ENCODE peak calls at places on chromosomes 6 and 20, in four cellular contexts. H is NCI-H1105; Q is HFFc6; R is activated CD8-positive, alpha-beta memory T cell treated with anti-CD3 and anti-CD28 coated beads, Interleukin-2, amount 10 ng/mL, durations not matched to agents 7 days and 5 days. M is an unnamed sample.

GRCh38 chr6:10838794-10839333 is 525 bp upstream of the MAK start:
- DNase-seq in Q (no peak), H (no peak), R (peak; percentile 67), M (no peak)

GRCh38 chr6:96927660-96928059 is 3.1 kb downstream of the KLHL32 start:
- DNase-seq in Q (no peak), H (no peak), R (no peak), M (no peak)

GRCh38 chr6:142886431-142887170 is 58.4 kb downstream of the HIVEP2 start:
- DNase-seq in R (no peak), Q (peak; percentile 51), H (no peak), M (no peak)

GRCh38 chr6:1611572-1612385 is 2.1 kb downstream of the FOXC1 start:
- DNase-seq in R (no peak), H (no peak), Q (no peak), M (no peak)

GRCh38 chr6:143575440-143575839 is 63.9 kb upstream of the FUCA2 start:
- DNase-seq in R (peak; percentile 59), H (peak; percentile 55), Q (peak; percentile 79), M (no peak)

GRCh38 chr20:58233881-58234528 is 5.6 kb upstream of the ANKRD60 start:
- DNase-seq in Q (no peak), R (peak; percentile 63), H (no peak), M (no peak)

GRCh38 chr6:136753624-136754023 is 38.7 kb downstream of the MAP3K5 start:
- DNase-seq in H (no peak), R (peak; percentile 84), Q (no peak), M (no peak)

GRCh38 chr20:37342231-37343177 is 3.4 kb upstream of the SRC start:
- DNase-seq in H (no peak), Q (no peak), R (no peak), M (no peak)

GRCh38 chr6:1679691-1680068 is 70.0 kb downstream of the FOXC1 start:
- DNase-seq in H (no peak), R (no peak), Q (no peak), M (no peak)

GRCh38 chr6:159977242-159978214 is 8.6 kb downstream of the IGF2R start:
- DNase-seq in R (no peak), H (no peak), Q (no peak), M (no peak)

GRCh38 chr6:79495246-79495645 is 42.0 kb downstream of the LCA5 start:
- DNase-seq in R (no peak), H (no peak), Q (no peak), M (no peak)

GRCh38 chr6:85483041-85483700 is 33.3 kb downstream of the NT5E start:
- DNase-seq in H (peak; percentile 42), R (peak; percentile 89), Q (peak; percentile 75), M (no peak)

GRCh38 chr6:79466222-79466834 is 70.9 kb downstream of the LCA5 start:
- DNase-seq in R (no peak), Q (peak; percentile 19), H (no peak), M (no peak)

GRCh38 chr6:35451354-35452185 is 568 bp upstream of the FANCE start:
- DNase-seq in Q (no peak), R (no peak), H (no peak), M (no peak)

GRCh38 chr6:47093169-47093568 is 51.0 kb upstream of the ADGRF1 start:
- DNase-seq in Q (no peak), H (no peak), R (no peak), M (no peak)

GRCh38 chr20:48826064-48826463 is 1.7 kb downstream of the PREX1 start:
- DNase-seq in R (no peak), Q (no peak), H (no peak), M (no peak)

GRCh38 chr20:49318091-49318429 is 40.2 kb upstream of the ZNFX1 start:
- DNase-seq in H (no peak), R (no peak), Q (no peak), M (no peak)

GRCh38 chr6:46029602-46030001 is 13.9 kb upstream of the CLIC5 start:
- DNase-seq in Q (no peak), H (no peak), R (no peak), M (no peak)

GRCh38 chr6:163414367-163415175 is at the start of gene QKI:
- DNase-seq in R (peak; percentile 85), H (peak; percentile 72), Q (peak; percentile 67), M (no peak)

GRCh38 chr6:27605401-27606342 is 132.8 kb upstream of the ZNF184 start:
- DNase-seq in R (peak; percentile 51), H (no peak), Q (peak; percentile 90), M (no peak)

GRCh38 chr6:138331444-138331843 is 46.3 kb upstream of the SMIM28 start:
- DNase-seq in Q (no peak), R (no peak), H (no peak), M (no peak)

GRCh38 chr6:94510877-94511276 is 1066.5 kb upstream of the MANEA start:
- DNase-seq in H (no peak), R (no peak), Q (no peak), M (no peak)

GRCh38 chr6:68826501-68826900 is 191.4 kb downstream of the ADGRB3 start:
- DNase-seq in R (no peak), H (no peak), Q (no peak), M (no peak)